ENCODE peak calls at places on chromosomes 5 and 9, in seven cellular contexts. T is nephron progenitor cell; B is stimulated activated CD8-positive, alpha-beta memory T cell treated with anti-CD3 and anti-CD28 coated beads, Interleukin-12 subunit alpha, Interleukin-12 subunit beta, amount 100 ng/mL, for 4 hours; M is germinal center; K is HEK293T; O is GM03348; P is smooth muscle cell of the brain vasculature. U is an unnamed sample.

GRCh38 chr5:466661-467310 is 23.8 kb downstream of the EXOC3 start:
- DNase-seq in T (no peak), B (no peak), M (no peak), K (no peak), O (no peak), P (no peak), U (no peak)

GRCh38 chr9:93576296-93577044 is at the start of gene PHF2:
- DNase-seq in T (peak), B (peak), M (peak), K (peak), O (peak), P (no peak), U (no peak)

GRCh38 chr5:177454397-177455035 is 7.9 kb downstream of the PRR7 start:
- DNase-seq in T (peak), B (peak), M (peak), K (peak), O (peak), P (peak), U (peak)

GRCh38 chr5:19547640-19548039 is 440.4 kb downstream of the CDH18 start:
- DNase-seq in T (no peak), B (no peak), M (no peak), K (no peak), O (peak), P (peak), U (no peak)

GRCh38 chr9:83154087-83154736 is 91.3 kb upstream of the RASEF start:
- DNase-seq in T (no peak), B (no peak), M (no peak), K (no peak), O (peak), P (no peak), U (no peak)

GRCh38 chr9:93346240-93347112 is 105.0 kb upstream of the FAM120A start:
- DNase-seq in T (peak), B (no peak), M (no peak), K (no peak), O (peak), P (no peak), U (no peak)

GRCh38 chr5:1332461-1333001 is 12.4 kb downstream of the CLPTM1L start:
- DNase-seq in T (no peak), B (no peak), M (no peak), K (no peak), O (no peak), P (no peak), U (no peak)

GRCh38 chr5:159212667-159213462 is 3.5 kb upstream of the RNF145 start:
- DNase-seq in T (no peak), B (no peak), M (no peak), K (no peak), O (no peak), P (no peak), U (no peak)

GRCh38 chr5:34577267-34577666 is 78.9 kb upstream of the RAI14 start:
- DNase-seq in T (no peak), B (no peak), M (no peak), K (no peak), O (no peak), P (no peak), U (no peak)

GRCh38 chr5:164475339-164475977 is 970.0 kb downstream of the MAT2B start:
- DNase-seq in T (no peak), B (no peak), M (no peak), K (peak), O (peak), P (no peak), U (no peak)

GRCh38 chr9:4678679-4679267 is 596 bp upstream of the CDC37L1 start:
- DNase-seq in T (peak), B (no peak), M (no peak), K (no peak), O (no peak), P (no peak), U (no peak)

GRCh38 chr9:127611796-127612790 is at the start of gene STXBP1:
- DNase-seq in T (peak), B (peak), M (peak), K (peak), O (peak), P (peak), U (no peak)

GRCh38 chr5:149429839-149430721 is 51.0 kb upstream of the IL17B start:
- DNase-seq in T (no peak), B (no peak), M (no peak), K (no peak), O (no peak), P (no peak), U (no peak)

GRCh38 chr5:80109549-80110478 is 74.7 kb downstream of the THBS4 start:
- DNase-seq in T (peak), B (no peak), M (no peak), K (no peak), O (no peak), P (no peak), U (no peak)

GRCh38 chr9:125262217-125262991 is 778 bp downstream of the GAPVD1 start:
- DNase-seq in T (no peak), B (no peak), M (no peak), K (peak), O (peak), P (no peak), U (no peak)

GRCh38 chr5:106940986-106941385 is 729.8 kb downstream of the EFNA5 start:
- DNase-seq in T (no peak), B (no peak), M (no peak), K (no peak), O (no peak), P (no peak), U (peak)

GRCh38 chr5:73183491-73183891 is 10.5 kb downstream of the TMEM174 start:
- DNase-seq in T (no peak), B (no peak), M (no peak), K (no peak), O (no peak), P (no peak), U (no peak)

GRCh38 chr5:139644646-139645494 is 3.3 kb upstream of the CXXC5 start:
- DNase-seq in T (no peak), B (no peak), M (no peak), K (no peak), O (no peak), P (no peak), U (no peak)

GRCh38 chr9:89313842-89314241 is 2.8 kb downstream of the CKS2 start:
- DNase-seq in T (no peak), B (no peak), M (no peak), K (no peak), O (no peak), P (no peak), U (no peak)

GRCh38 chr5:2680979-2681378 is 70.5 kb downstream of the IRX2 start:
- DNase-seq in T (no peak), B (no peak), M (no peak), K (no peak), O (no peak), P (no peak), U (no peak)

GRCh38 chr5:173582198-173583092 is 34.0 kb downstream of the BOD1 start:
- DNase-seq in T (no peak), B (no peak), M (no peak), K (no peak), O (peak), P (no peak), U (no peak)

GRCh38 chr9:128689820-128690683 is 1.0 kb downstream of the SET start:
- DNase-seq in T (peak), B (peak), M (peak), K (peak), O (peak), P (no peak), U (no peak)

GRCh38 chr9:209143-209758 is 5.4 kb upstream of the DOCK8 start:
- DNase-seq in T (no peak), B (no peak), M (no peak), K (no peak), O (no peak), P (no peak), U (no peak)

GRCh38 chr9:132082188-132082587 is 2.5 kb upstream of the MED27 start:
- DNase-seq in T (no peak), B (no peak), M (no peak), K (no peak), O (no peak), P (no peak), U (no peak)

GRCh38 chr5:1187234-1187949 is 14.0 kb upstream of the SLC6A19 start:
- DNase-seq in T (no peak), B (no peak), M (no peak), K (no peak), O (no peak), P (no peak), U (no peak)

GRCh38 chr9:95642189-95642588 is 125.4 kb upstream of the PTCH1 start:
- DNase-seq in T (no peak), B (no peak), M (no peak), K (no peak), O (no peak), P (no peak), U (no peak)

GRCh38 chr5:81853005-81853357 is 102.1 kb upstream of the SSBP2 start:
- DNase-seq in T (no peak), B (no peak), M (no peak), K (no peak), O (no peak), P (no peak), U (no peak)

U was measured in Panc1.